ENCODE peak calls at places on chromosomes 6 and 20, in ten cellular contexts. K is neural progenitor cell; A is transverse colon; H is HFF-Myc; G is AG09319; C is B cell; V is AG10803; D is choroid plexus epithelial cell; X is fibroblast of mammary gland; M is CD4-positive, alpha-beta T cell. Q is an unnamed sample.

GRCh38 chr6:153980176-153980575 is 58.9 kb upstream of the OPRM1 start:
- DNase-seq in K (no peak), A (no peak), H (no peak), G (no peak), C (no peak), V (no peak), D (no peak), X (peak), M (no peak), Q (no peak)

GRCh38 chr6:4135665-4136353 is 434 bp upstream of the ECI2 start:
- DNase-seq in K (peak), A (peak), H (peak), G (peak), C (peak), V (peak), D (peak), X (peak), M (peak), Q (peak)

GRCh38 chr6:168131464-168132415 is 52.7 kb upstream of the FRMD1 start:
- DNase-seq in K (peak), A (no peak), H (no peak), G (no peak), C (no peak), V (no peak), D (no peak), X (no peak), M (no peak), Q (no peak)

GRCh38 chr6:152598858-152599537 is 38.2 kb downstream of the SYNE1 start:
- DNase-seq in K (no peak), A (no peak), H (no peak), G (no peak), C (no peak), V (peak), D (peak), X (peak), M (no peak), Q (no peak)

GRCh38 chr6:4522453-4522852 is 253.8 kb upstream of the CDYL start:
- DNase-seq in K (no peak), A (no peak), H (no peak), G (no peak), C (peak), V (peak), D (no peak), X (no peak), M (no peak), Q (no peak)

GRCh38 chr6:105781248-105781647 is 304.9 kb upstream of the PRDM1 start:
- DNase-seq in K (no peak), A (no peak), H (no peak), G (no peak), C (no peak), V (no peak), D (no peak), X (no peak), M (peak), Q (no peak)

GRCh38 chr6:131519670-131520436 is 53.2 kb upstream of the ARG1 start:
- DNase-seq in K (peak), A (peak), H (peak), G (peak), C (no peak), V (peak), D (peak), X (peak), M (no peak), Q (no peak)

GRCh38 chr6:84688187-84688878 is 76.1 kb downstream of the TBX18 start:
- DNase-seq in K (no peak), A (no peak), H (no peak), G (no peak), C (no peak), V (peak), D (peak), X (peak), M (no peak), Q (no peak)

GRCh38 chr6:34157236-34157830 is 11.4 kb upstream of the GRM4 start:
- DNase-seq in K (no peak), A (no peak), H (no peak), G (no peak), C (no peak), V (no peak), D (no peak), X (no peak), M (no peak), Q (no peak)

GRCh38 chr6:12105271-12105670 is 93.2 kb downstream of the HIVEP1 start:
- DNase-seq in K (no peak), A (no peak), H (no peak), G (no peak), C (no peak), V (no peak), D (no peak), X (no peak), M (no peak), Q (no peak)

GRCh38 chr6:76073281-76073680 is 819 bp upstream of the IMPG1 start:
- DNase-seq in K (no peak), A (no peak), H (no peak), G (no peak), C (no peak), V (no peak), D (no peak), X (no peak), M (no peak), Q (no peak)

GRCh38 chr6:148559848-148560433 is 186.9 kb upstream of the UST start:
- DNase-seq in K (peak), A (peak), H (no peak), G (no peak), C (peak), V (peak), D (peak), X (peak), M (peak), Q (no peak)

GRCh38 chr6:46850781-46851180 is 57.6 kb downstream of the MEP1A start:
- DNase-seq in K (no peak), A (no peak), H (no peak), G (no peak), C (no peak), V (peak), D (peak), X (peak), M (no peak), Q (no peak)

GRCh38 chr20:45098096-45098773 is 2.7 kb downstream of the KCNS1 start:
- DNase-seq in K (peak), A (no peak), H (no peak), G (no peak), C (no peak), V (peak), D (peak), X (peak), M (no peak), Q (no peak)

GRCh38 chr6:30490031-30490876 is 945 bp downstream of the HLA-E start:
- DNase-seq in K (peak), A (peak), H (no peak), G (no peak), C (peak), V (peak), D (peak), X (peak), M (peak), Q (no peak)

GRCh38 chr20:64052326-64052722 is 2.9 kb upstream of the SOX18 start:
- DNase-seq in K (no peak), A (no peak), H (no peak), G (no peak), C (no peak), V (no peak), D (no peak), X (no peak), M (no peak), Q (no peak)

GRCh38 chr6:81614292-81614691 is 138.2 kb downstream of the TENT5A start:
- DNase-seq in K (peak), A (peak), H (no peak), G (no peak), C (no peak), V (peak), D (peak), X (peak), M (no peak), Q (no peak)

GRCh38 chr6:20367716-20368485 is 33.8 kb upstream of the E2F3 start:
- DNase-seq in K (no peak), A (no peak), H (no peak), G (no peak), C (no peak), V (peak), D (peak), X (peak), M (no peak), Q (no peak)

GRCh38 chr20:62762376-62762775 is 33.9 kb upstream of the MRGBP start:
- DNase-seq in K (no peak), A (no peak), H (no peak), G (no peak), C (no peak), V (no peak), D (no peak), X (no peak), M (no peak), Q (no peak)

GRCh38 chr6:10528170-10528981 is 7.2 kb downstream of the GCNT2 start:
- DNase-seq in K (no peak), A (peak), H (no peak), G (no peak), C (peak), V (no peak), D (peak), X (no peak), M (no peak), Q (no peak)

GRCh38 chr6:1104988-1105670 is 206.8 kb upstream of the FOXQ1 start:
- DNase-seq in K (no peak), A (no peak), H (no peak), G (no peak), C (no peak), V (no peak), D (no peak), X (no peak), M (no peak), Q (no peak)

GRCh38 chr20:35611482-35611881 is 4.1 kb upstream of the SPAG4 start:
- DNase-seq in K (no peak), A (no peak), H (no peak), G (no peak), C (no peak), V (no peak), D (no peak), X (no peak), M (no peak), Q (no peak)

GRCh38 chr20:56579261-56579660 is 46.2 kb downstream of the FAM209B start:
- DNase-seq in K (no peak), A (peak), H (no peak), G (no peak), C (no peak), V (no peak), D (no peak), X (no peak), M (no peak), Q (no peak)

GRCh38 chr6:109117346-109118035 is 22.2 kb downstream of the CEP57L1 start:
- DNase-seq in K (no peak), A (peak), H (no peak), G (no peak), C (peak), V (no peak), D (no peak), X (peak), M (no peak), Q (no peak)

GRCh38 chr20:59525500-59526241 is 78.7 kb upstream of the PHACTR3 start:
- DNase-seq in K (peak), A (peak), H (peak), G (no peak), C (no peak), V (peak), D (peak), X (peak), M (no peak), Q (no peak)
- TF ChIP-seq CTCF in K (peak), A (peak), H (peak), G (peak), C (peak), V (peak), D (peak), X (peak), M (peak), Q (peak)

GRCh38 chr20:51371720-51372119 is 170.8 kb downstream of the NFATC2 start:
- DNase-seq in K (no peak), A (no peak), H (no peak), G (no peak), C (no peak), V (no peak), D (no peak), X (no peak), M (no peak), Q (no peak)

GRCh38 chr20:51374961-51375360 is 167.6 kb downstream of the NFATC2 start:
- DNase-seq in K (no peak), A (no peak), H (no peak), G (no peak), C (no peak), V (no peak), D (no peak), X (no peak), M (no peak), Q (no peak)

GRCh38 chr20:51372966-51373365 is 169.6 kb downstream of the NFATC2 start:
- DNase-seq in K (no peak), A (no peak), H (no peak), G (no peak), C (no peak), V (no peak), D (no peak), X (no peak), M (no peak), Q (no peak)

GRCh38 chr20:51373713-51374481 is 168.6 kb downstream of the NFATC2 start:
- DNase-seq in K (no peak), A (no peak), H (no peak), G (no peak), C (no peak), V (no peak), D (peak), X (no peak), M (no peak), Q (no peak)

DNA sequence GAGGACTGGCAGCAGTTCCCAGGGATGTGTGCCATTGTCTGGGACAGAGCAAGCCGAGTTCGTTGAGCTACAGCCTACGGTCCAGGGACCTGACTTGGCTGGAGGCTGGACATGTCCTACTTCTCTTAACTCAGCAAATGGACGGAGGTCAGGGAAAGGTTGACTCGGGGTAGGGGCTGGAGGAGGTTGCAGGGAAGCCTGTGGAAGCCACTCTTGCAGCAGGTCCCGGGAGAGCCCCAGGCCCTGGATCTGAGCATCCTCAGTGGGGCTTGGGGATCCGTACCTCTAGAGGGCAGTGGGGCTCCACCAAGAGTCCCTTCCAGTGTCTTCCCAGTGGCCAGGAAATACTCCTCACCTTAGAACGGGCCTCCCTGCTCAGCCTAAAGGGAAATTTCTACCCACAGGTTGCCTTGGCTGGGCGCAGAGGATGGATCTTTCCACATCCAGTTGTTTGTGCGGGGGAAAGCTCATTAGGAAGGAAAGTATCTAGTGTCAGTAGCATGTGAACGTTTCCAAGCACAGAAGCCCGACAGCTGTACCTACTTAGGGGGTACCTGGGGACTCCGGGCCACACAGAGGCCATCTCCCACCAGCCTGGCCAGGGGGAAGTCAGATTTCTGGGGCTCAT is 170.2 kb downstream of the NFATC2 start:
- DNase-seq in K (peak), A (peak), H (peak), G (no peak), C (peak), V (peak), D (peak), X (peak), M (peak), Q (no peak)
- TF ChIP-seq CTCF in K (peak), A (peak), H (peak), G (peak), C (peak), V (peak), D (peak), X (peak), M (peak), Q (peak)

DNA sequence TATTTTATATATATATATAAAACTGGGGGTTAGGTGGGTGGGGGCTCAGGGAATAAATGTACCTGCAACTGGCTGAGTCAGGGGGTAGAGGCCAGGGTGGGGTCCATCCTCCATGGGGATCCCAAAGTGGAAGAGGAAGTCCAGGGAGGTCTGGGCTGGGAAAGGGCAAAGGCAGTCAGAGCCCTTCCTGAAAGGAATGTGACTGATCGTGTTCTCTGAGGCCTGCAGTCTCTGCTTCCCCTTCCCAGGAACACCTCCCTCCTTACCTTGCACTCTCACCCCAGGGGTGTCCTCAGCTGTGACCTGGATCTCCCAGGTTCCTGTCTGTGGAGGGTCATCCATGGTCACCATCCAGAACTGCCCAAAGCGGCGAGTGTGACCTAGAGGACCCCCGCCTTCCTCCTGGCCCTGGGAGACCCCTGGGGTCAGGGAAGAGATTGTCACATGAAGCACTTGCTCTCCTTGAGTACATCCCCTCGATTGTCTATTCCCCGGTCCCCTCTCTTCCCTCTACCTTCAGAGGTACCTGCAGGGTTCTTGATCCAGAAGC is 4.7 kb downstream of the SAPCD1 start:
- DNase-seq in K (no peak), A (no peak), H (no peak), G (no peak), C (no peak), V (no peak), D (no peak), X (no peak), M (no peak), Q (no peak)
- TF ChIP-seq CTCF in K (no peak), A (no peak), H (no peak), G (no peak), C (no peak), V (no peak), D (no peak), X (no peak), M (no peak), Q (no peak)

DNA sequence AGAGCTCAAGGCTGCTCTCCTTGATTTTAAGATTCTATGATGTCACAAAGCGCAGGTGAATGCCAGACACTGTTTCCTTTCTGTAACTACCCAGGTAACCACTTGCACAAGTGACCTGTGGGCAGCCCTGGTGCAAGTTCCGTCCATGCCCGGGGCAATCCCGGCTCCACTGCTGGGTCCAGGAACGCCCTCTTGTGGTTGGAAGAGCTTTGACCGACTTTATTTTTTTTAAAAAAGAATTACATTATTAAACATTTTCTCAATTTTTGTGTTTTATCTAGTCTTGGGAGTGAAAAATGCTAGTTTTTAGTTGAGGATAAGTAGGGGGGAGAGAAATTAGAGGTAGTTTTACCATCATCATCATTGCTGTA is 695.2 kb downstream of the QKI start:
- DNase-seq in K (no peak), A (no peak), H (no peak), G (no peak), C (no peak), V (peak), D (peak), X (no peak), M (no peak), Q (no peak)
- TF ChIP-seq CTCF in K (peak), A (no peak), H (no peak), G (no peak), C (no peak), V (peak), D (peak), X (peak), M (no peak), Q (peak)

GRCh38 chr6:125858427-125859320 is 67.9 kb downstream of the NCOA7 start:
- DNase-seq in K (peak), A (peak), H (peak), G (peak), C (peak), V (peak), D (peak), X (peak), M (no peak), Q (no peak)
- TF ChIP-seq CTCF in K (peak), A (peak), H (peak), G (peak), C (peak), V (peak), D (peak), X (peak), M (no peak), Q (peak)

DNA sequence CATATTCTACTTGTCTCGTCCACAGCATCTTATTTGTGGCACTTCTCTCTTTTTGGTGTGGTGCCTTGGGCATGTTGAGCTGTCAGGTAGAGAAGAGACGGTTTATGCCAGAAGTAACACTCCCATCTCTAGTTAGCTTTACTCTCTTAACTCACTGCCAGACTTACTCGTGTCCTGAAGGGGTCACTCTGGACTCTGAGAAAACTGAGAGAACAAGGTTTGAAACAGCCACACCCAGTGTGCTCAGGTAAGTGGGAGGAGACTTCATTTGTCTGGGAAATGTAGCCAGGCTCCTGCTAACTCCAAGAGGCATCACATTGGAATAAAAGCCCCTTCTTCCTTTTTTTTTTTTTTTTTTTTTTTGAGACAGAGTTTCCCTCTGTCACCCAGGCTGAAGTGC is 360.8 kb downstream of the QKI start:
- DNase-seq in K (no peak), A (no peak), H (no peak), G (no peak), C (no peak), V (no peak), D (no peak), X (no peak), M (no peak), Q (no peak)
- TF ChIP-seq CTCF in K (no peak), A (no peak), H (no peak), G (no peak), C (no peak), V (no peak), D (no peak), X (no peak), M (no peak), Q (no peak)

Q was measured in CD14-positive monocyte.